ENCODE peak calls at places on chromosomes 11 and 22, in nine cellular contexts. H, D, M, V, C, T, O, X and B are unnamed samples.

GRCh38 chr11:116857936-116858335 is 20.5 kb upstream of the APOA1 start:
- DNase-seq in C (no peak), X (no peak), V (no peak), O (no peak), H (no peak), D (no peak), T (no peak), M (no peak), B (no peak)

GRCh38 chr11:35963911-35964310 is 20.0 kb downstream of the LDLRAD3 start:
- DNase-seq in C (no peak), H (no peak), X (no peak), M (no peak), O (no peak), V (peak), D (no peak), T (no peak), B (no peak)

GRCh38 chr11:43053638-43054412 is 258.0 kb upstream of the API5 start:
- DNase-seq in M (no peak), D (no peak), C (no peak), O (no peak), V (no peak), X (no peak), T (no peak), H (no peak), B (no peak)

GRCh38 chr22:37508431-37508963 is 10.7 kb downstream of the CARD10 start:
- DNase-seq in X (no peak), D (no peak), M (no peak), C (no peak), O (peak), V (no peak), H (no peak), T (no peak), B (no peak)

GRCh38 chr11:820655-821512 is 2.2 kb downstream of the PNPLA2 start:
- DNase-seq in O (no peak), H (peak), C (no peak), V (no peak), X (no peak), T (no peak), D (no peak), M (peak), B (peak)

GRCh38 chr11:65308281-65308891 is 6.3 kb upstream of the CDC42EP2 start:
- DNase-seq in M (no peak), V (no peak), O (peak), T (no peak), C (no peak), D (no peak), H (no peak), X (no peak), B (no peak)

GRCh38 chr11:64716471-64717267 is 6.3 kb downstream of the NRXN2 start:
- DNase-seq in C (no peak), X (no peak), O (no peak), M (no peak), V (no peak), T (no peak), H (no peak), D (no peak), B (no peak)

GRCh38 chr11:1121343-1122331 is 36.1 kb upstream of the MUC5AC start:
- DNase-seq in X (peak), D (no peak), C (no peak), V (no peak), M (no peak), O (no peak), H (no peak), T (no peak), B (no peak)

GRCh38 chr11:45411221-45411946 is 125.2 kb upstream of the SYT13 start:
- DNase-seq in O (no peak), M (peak), X (no peak), H (no peak), T (no peak), C (no peak), D (no peak), V (no peak), B (no peak)

GRCh38 chr11:114977596-114977995 is 299.3 kb downstream of the NXPE2 start:
- DNase-seq in D (no peak), M (no peak), T (peak), H (no peak), O (no peak), V (no peak), X (no peak), C (peak), B (no peak)

GRCh38 chr22:39237276-39238123 is 7.3 kb downstream of the PDGFB start:
- DNase-seq in O (no peak), H (no peak), D (no peak), X (no peak), M (peak), V (no peak), C (no peak), T (no peak), B (no peak)

GRCh38 chr22:49955581-49956417 is 4.8 kb upstream of the PIM3 start:
- DNase-seq in X (no peak), H (no peak), C (no peak), T (no peak), V (no peak), M (no peak), D (no peak), O (no peak), B (no peak)